ENCODE peak calls at places on chromosomes 16 and 17, in five cellular contexts. Q, M, Z, I and U are unnamed samples.

GRCh38 chr16:66515543-66516171 is 34.3 kb downstream of the TK2 start:
- DNase-seq in M (peak), Z (no peak), Q (no peak), I (peak), U (peak)

GRCh38 chr16:68752602-68753001 is 15.5 kb downstream of the CDH1 start:
- DNase-seq in Q (no peak), Z (no peak), M (no peak), I (no peak), U (no peak)

GRCh38 chr17:38606646-38607611 is 1.2 kb upstream of the SRCIN1 start:
- DNase-seq in M (peak), Z (no peak), Q (peak), I (no peak), U (peak)

GRCh38 chr17:4710693-4711634 is 532 bp downstream of the ARRB2 start:
- DNase-seq in I (no peak), M (peak), Q (no peak), Z (peak), U (no peak)

GRCh38 chr17:49995055-49995738 is at the start of gene DLX3:
- DNase-seq in I (peak), Z (peak), Q (peak), M (peak), U (peak)

GRCh38 chr17:78689029-78689428 is 93.0 kb downstream of the CYTH1 start:
- DNase-seq in Q (no peak), Z (no peak), I (no peak), M (no peak), U (peak)

GRCh38 chr16:74984194-74984669 is 691 bp downstream of the WDR59 start:
- DNase-seq in Z (no peak), M (no peak), Q (no peak), I (no peak), U (peak)

GRCh38 chr17:48131216-48131824 is 23.8 kb downstream of the SNX11 start:
- DNase-seq in I (peak), M (no peak), Z (peak), Q (peak), U (peak)

GRCh38 chr17:2438823-2439222 is 38.0 kb upstream of the MNT start:
- DNase-seq in Z (no peak), I (peak), Q (no peak), M (no peak), U (no peak)

GRCh38 chr17:45294506-45294905 is 22.3 kb downstream of the MAP3K14 start:
- DNase-seq in M (no peak), I (peak), Q (peak), Z (no peak), U (peak)

GRCh38 chr17:74392848-74393247 is 25.5 kb downstream of the GPR142 start:
- DNase-seq in M (no peak), I (no peak), Z (no peak), Q (no peak), U (peak)

DNA sequence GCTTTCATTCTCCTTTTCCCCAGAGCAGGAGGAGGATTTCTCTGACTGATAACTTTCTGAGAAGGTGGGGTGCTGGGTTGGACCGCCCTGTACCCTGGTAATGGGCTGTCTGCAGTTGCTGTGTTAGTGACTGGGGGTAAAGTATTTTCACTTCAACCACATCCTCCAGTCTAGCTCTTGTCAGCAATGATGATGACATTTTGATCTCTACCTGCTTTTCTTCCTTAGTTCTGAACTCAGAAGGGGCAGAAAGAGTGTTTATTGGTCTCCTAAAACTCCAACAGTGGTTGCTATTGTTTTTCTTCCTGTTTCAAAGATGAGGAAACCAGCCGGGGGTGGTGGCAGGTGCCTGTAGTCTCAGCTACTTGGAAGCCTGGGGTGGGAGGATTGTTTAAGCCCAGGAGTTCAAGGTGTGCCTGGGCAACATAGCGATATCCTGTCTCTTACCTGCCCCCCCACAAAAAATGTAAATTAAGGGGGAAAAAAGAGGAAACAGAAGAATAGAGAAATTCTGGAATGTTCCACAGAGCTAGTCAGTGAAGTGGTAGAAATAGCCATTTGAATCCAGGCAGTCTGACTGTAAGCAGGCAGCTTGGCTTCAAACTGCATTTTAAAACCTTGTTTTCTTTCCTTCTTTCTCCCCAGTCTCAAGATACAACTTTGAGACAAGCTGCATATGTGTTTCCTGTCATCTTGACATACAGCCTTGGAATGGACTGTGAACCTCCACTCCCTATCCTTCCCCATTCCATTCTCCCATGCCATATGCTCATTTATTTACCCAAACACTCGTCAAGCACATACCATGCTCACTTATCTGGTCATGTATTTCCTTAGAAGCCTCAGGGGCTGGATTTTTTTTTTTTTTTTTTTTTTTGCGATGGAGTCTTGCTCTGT is 3.3 kb upstream of the N4BP1 start:
- DNase-seq in I (peak), Q (no peak), Z (peak), M (no peak), U (peak)
- TF ChIP-seq CTCF in I (no peak), Q (no peak), Z (no peak), M (no peak), U (no peak)

GRCh38 chr16:84144301-84144858 is 597 bp downstream of the HSDL1 start:
- DNase-seq in Q (peak), I (peak), Z (peak), M (peak), U (peak)
- TF ChIP-seq CTCF in Q (no peak), I (no peak), Z (no peak), M (no peak), U (peak)

GRCh38 chr17:33562792-33563191 is 269.7 kb upstream of the ASIC2 start:
- DNase-seq in Z (no peak), I (no peak), M (no peak), Q (no peak), U (no peak)
- TF ChIP-seq CTCF in Z (no peak), I (no peak), M (no peak), Q (no peak), U (no peak)

GRCh38 chr17:72662827-72663190 is 429.7 kb downstream of the SLC39A11 start:
- DNase-seq in Q (no peak), Z (no peak), M (no peak), I (no peak), U (no peak)
- TF ChIP-seq CTCF in Q (no peak), Z (no peak), M (no peak), I (no peak), U (no peak)

GRCh38 chr17:42679492-42680330 is 1.9 kb downstream of the CCR10 start:
- DNase-seq in Z (peak), M (peak), Q (peak), I (peak), U (peak)
- TF ChIP-seq CTCF in Z (peak), M (peak), Q (peak), I (peak), U (peak)

DNA sequence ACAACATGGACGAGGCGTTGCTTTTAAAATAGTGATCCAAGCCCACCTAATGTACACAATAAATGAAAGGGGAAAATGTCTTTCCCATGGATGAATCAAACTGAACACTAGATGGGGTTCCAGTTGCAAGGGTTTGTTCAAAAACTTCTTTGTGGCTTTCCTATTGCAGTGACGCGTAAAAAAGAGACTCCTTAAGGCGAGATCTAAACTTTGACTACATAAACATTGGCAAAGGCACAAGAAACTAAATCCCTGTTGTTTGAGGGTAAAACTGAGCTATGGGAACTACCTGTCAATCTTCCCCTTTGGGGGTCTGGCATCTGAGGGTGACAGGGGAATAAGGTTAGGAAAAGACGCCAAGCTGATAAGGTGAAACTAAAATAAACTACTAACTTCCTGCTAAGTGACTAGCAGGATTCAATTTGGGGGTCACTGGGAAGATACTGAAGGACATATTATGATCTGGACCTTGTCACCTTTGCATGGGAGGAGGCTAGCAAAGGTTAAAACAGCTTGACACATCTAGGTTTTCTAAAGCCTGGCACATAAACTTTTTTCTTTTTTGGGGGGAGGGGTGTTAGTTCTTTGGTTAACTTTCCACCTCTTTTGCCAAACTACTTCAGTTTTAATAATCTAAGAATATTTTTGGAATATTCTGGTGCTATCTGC is 4.7 kb downstream of the SALL1 start:
- DNase-seq in I (peak), Q (no peak), M (no peak), Z (no peak), U (no peak)
- TF ChIP-seq CTCF in I (peak), Q (no peak), M (no peak), Z (no peak), U (no peak)

GRCh38 chr17:73251871-73252270 is 9.8 kb downstream of the CPSF4L start:
- DNase-seq in Z (no peak), I (no peak), Q (no peak), M (no peak), U (no peak)

GRCh38 chr17:73257516-73257915 is 4.2 kb downstream of the CPSF4L start:
- DNase-seq in Z (no peak), I (no peak), M (no peak), Q (no peak), U (no peak)

GRCh38 chr17:73256220-73256619 is 5.5 kb downstream of the CPSF4L start:
- DNase-seq in M (no peak), Z (no peak), Q (no peak), I (no peak), U (no peak)

GRCh38 chr17:73250851-73251640 is 10.6 kb downstream of the CPSF4L start:
- DNase-seq in M (no peak), Q (no peak), Z (no peak), I (no peak), U (no peak)

DNA sequence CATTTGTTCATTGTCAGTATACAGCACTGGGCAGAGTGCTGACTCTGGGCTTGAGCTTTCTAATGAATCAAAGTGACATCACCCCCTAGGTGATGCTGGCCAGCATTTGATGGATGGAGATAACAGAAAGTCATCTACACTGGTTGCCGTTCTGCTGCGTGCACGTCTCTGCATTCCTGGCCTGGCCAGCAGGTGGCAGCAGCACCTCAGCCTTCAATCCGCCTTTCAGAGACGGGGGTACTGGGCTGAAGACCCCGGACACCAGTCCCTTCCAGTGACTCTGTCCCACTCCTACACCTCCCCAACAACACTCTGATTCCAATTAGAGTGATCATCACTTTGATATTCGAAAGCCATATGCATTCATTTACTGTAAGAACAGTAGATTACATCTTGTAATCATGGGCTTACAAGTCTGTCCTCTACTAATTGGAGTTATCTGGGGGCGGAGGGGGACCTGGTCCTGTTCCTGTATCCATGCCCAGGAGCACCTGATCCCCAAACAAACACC is 6.0 kb downstream of the CPSF4L start:
- DNase-seq in Z (peak), I (peak), M (no peak), Q (peak), U (peak)
- TF ChIP-seq CTCF in Z (peak), I (peak), M (peak), Q (peak), U (peak)

DNA sequence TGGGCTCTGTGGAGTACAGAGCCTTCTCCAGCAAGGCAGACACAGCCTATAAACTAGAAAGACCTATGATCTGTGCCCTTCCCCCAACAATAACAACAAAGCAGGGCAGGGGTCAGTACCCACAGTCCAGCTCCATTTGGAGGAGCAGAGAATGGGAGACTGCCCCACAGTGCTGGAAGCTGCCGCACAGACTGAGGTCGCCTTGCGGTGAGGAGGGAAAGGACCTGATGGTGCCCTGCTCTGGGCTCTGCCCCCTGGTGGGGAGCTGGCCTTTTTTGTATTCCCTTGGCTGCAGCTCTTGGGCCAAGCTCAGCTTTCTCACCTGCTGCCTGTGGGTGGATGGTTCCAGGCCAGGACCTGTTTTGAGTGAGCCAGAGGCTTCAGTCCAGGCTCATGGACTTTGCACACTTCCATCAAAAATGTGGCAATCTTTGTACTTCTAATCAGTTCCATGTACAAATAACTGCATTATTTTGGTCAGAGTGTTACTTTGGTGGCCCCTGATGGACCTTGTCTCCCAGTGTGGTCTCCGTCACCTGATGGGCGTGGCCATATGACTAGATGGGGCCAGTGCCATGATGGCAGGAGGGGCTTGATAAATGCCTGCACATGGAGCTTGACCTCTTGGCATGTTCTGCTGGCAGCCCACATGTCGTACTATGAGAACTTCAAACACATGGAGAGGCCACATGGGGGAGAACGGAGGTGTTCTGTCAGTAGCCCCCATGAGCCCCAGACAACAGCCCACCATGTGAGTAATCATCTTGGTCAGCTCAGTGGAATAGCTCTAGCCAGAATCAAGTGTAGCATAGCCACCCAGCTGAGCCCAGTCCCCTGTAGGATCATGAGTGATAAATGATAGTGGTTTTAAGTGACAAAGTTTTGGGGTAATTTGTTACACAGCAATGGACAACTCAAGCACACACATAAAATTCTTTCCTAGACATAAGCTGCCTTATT is 24.2 kb downstream of the B9D1 start:
- DNase-seq in M (peak), Z (peak), I (peak), Q (peak), U (peak)
- TF ChIP-seq CTCF in M (peak), Z (no peak), I (peak), Q (peak), U (peak)